ENCODE peak calls at places on chromosomes 4 and X, in ten cellular contexts. One of them, this sample, is unnamed.

GRCh38 chr4:75306496-75306895 is 207.7 kb downstream of the RCHY1 start:
- DNase-seq in left ventricle myocardium inferior: no peak
- DNase-seq in CD4-positive, CD25-positive, alpha-beta regulatory T cell: no peak
- DNase-seq in ascending aorta: no peak
- DNase-seq in A549: no peak
- DNase-seq in heart right ventricle: no peak
- DNase-seq in hepatocyte: no peak
- DNase-seq in GM23248: no peak
- DNase-seq in CD8-positive, alpha-beta memory T cell: no peak
- DNase-seq in heart left ventricle: no peak
- DNase-seq in this sample: no peak

GRCh38 chr4:87188932-87189331 is 31.5 kb downstream of the KLHL8 start:
- DNase-seq in CD8-positive, alpha-beta memory T cell: no peak
- DNase-seq in A549: no peak
- DNase-seq in heart right ventricle: no peak
- DNase-seq in left ventricle myocardium inferior: no peak
- DNase-seq in heart left ventricle: no peak
- DNase-seq in hepatocyte: no peak
- DNase-seq in CD4-positive, CD25-positive, alpha-beta regulatory T cell: no peak
- DNase-seq in GM23248: no peak
- DNase-seq in ascending aorta: no peak
- DNase-seq in this sample: no peak

GRCh38 chr4:126572264-126572663 is 1060.5 kb upstream of the INTU start:
- DNase-seq in ascending aorta: no peak
- DNase-seq in CD4-positive, CD25-positive, alpha-beta regulatory T cell: no peak
- DNase-seq in heart right ventricle: no peak
- DNase-seq in hepatocyte: no peak
- DNase-seq in CD8-positive, alpha-beta memory T cell: no peak
- DNase-seq in heart left ventricle: no peak
- DNase-seq in A549: no peak
- DNase-seq in GM23248: no peak
- DNase-seq in left ventricle myocardium inferior: no peak
- DNase-seq in this sample: no peak

GRCh38 chr4:184851200-184851541 is 25.4 kb upstream of the ACSL1 start:
- DNase-seq in heart left ventricle: no peak
- DNase-seq in CD8-positive, alpha-beta memory T cell: no peak
- DNase-seq in hepatocyte: no peak
- DNase-seq in GM23248: no peak
- DNase-seq in left ventricle myocardium inferior: no peak
- DNase-seq in CD4-positive, CD25-positive, alpha-beta regulatory T cell: peak; percentile 15
- DNase-seq in heart right ventricle: peak; percentile 9
- DNase-seq in ascending aorta: no peak
- DNase-seq in A549: no peak
- DNase-seq in this sample: no peak

GRCh38 chrX:727738-728621 is 97.4 kb downstream of the SHOX start:
- DNase-seq in ascending aorta: peak; percentile 45
- DNase-seq in left ventricle myocardium inferior: no peak
- DNase-seq in A549: peak; percentile 22
- DNase-seq in heart left ventricle: no peak
- DNase-seq in hepatocyte: peak; percentile 23
- DNase-seq in CD8-positive, alpha-beta memory T cell: no peak
- DNase-seq in CD4-positive, CD25-positive, alpha-beta regulatory T cell: no peak
- DNase-seq in GM23248: peak; percentile 4
- DNase-seq in heart right ventricle: no peak
- DNase-seq in this sample: no peak

GRCh38 chrX:105018865-105019264 is 201.6 kb downstream of the TEX13A start:
- DNase-seq in heart right ventricle: no peak
- DNase-seq in A549: no peak
- DNase-seq in heart left ventricle: no peak
- DNase-seq in GM23248: no peak
- DNase-seq in CD8-positive, alpha-beta memory T cell: no peak
- DNase-seq in hepatocyte: no peak
- DNase-seq in CD4-positive, CD25-positive, alpha-beta regulatory T cell: no peak
- DNase-seq in ascending aorta: no peak
- DNase-seq in left ventricle myocardium inferior: no peak
- DNase-seq in this sample: no peak

GRCh38 chr4:182752158-182752910 is 164.9 kb downstream of the DCTD start:
- DNase-seq in A549: no peak
- DNase-seq in left ventricle myocardium inferior: no peak
- DNase-seq in CD8-positive, alpha-beta memory T cell: no peak
- DNase-seq in ascending aorta: no peak
- DNase-seq in hepatocyte: no peak
- DNase-seq in CD4-positive, CD25-positive, alpha-beta regulatory T cell: no peak
- DNase-seq in GM23248: peak; percentile 72
- DNase-seq in heart right ventricle: no peak
- DNase-seq in heart left ventricle: no peak
- DNase-seq in this sample: no peak

GRCh38 chr4:109499513-109499912 is 60.5 kb upstream of the MCUB start:
- DNase-seq in left ventricle myocardium inferior: no peak
- DNase-seq in CD4-positive, CD25-positive, alpha-beta regulatory T cell: no peak
- DNase-seq in GM23248: peak; percentile 20
- DNase-seq in ascending aorta: no peak
- DNase-seq in heart left ventricle: no peak
- DNase-seq in A549: no peak
- DNase-seq in heart right ventricle: no peak
- DNase-seq in CD8-positive, alpha-beta memory T cell: no peak
- DNase-seq in hepatocyte: no peak
- DNase-seq in this sample: no peak

GRCh38 chr4:170198742-170199141 is 109.0 kb upstream of the AADAT start:
- DNase-seq in GM23248: peak; percentile 24
- DNase-seq in CD4-positive, CD25-positive, alpha-beta regulatory T cell: no peak
- DNase-seq in CD8-positive, alpha-beta memory T cell: no peak
- DNase-seq in left ventricle myocardium inferior: no peak
- DNase-seq in ascending aorta: no peak
- DNase-seq in A549: no peak
- DNase-seq in hepatocyte: no peak
- DNase-seq in heart left ventricle: no peak
- DNase-seq in heart right ventricle: no peak
- DNase-seq in this sample: no peak

GRCh38 chr4:81663368-81663767 is 191.7 kb upstream of the RASGEF1B start:
- DNase-seq in GM23248: no peak
- DNase-seq in A549: no peak
- DNase-seq in ascending aorta: no peak
- DNase-seq in CD8-positive, alpha-beta memory T cell: no peak
- DNase-seq in CD4-positive, CD25-positive, alpha-beta regulatory T cell: no peak
- DNase-seq in left ventricle myocardium inferior: no peak
- DNase-seq in hepatocyte: no peak
- DNase-seq in heart left ventricle: no peak
- DNase-seq in heart right ventricle: no peak
- DNase-seq in this sample: no peak

DNA sequence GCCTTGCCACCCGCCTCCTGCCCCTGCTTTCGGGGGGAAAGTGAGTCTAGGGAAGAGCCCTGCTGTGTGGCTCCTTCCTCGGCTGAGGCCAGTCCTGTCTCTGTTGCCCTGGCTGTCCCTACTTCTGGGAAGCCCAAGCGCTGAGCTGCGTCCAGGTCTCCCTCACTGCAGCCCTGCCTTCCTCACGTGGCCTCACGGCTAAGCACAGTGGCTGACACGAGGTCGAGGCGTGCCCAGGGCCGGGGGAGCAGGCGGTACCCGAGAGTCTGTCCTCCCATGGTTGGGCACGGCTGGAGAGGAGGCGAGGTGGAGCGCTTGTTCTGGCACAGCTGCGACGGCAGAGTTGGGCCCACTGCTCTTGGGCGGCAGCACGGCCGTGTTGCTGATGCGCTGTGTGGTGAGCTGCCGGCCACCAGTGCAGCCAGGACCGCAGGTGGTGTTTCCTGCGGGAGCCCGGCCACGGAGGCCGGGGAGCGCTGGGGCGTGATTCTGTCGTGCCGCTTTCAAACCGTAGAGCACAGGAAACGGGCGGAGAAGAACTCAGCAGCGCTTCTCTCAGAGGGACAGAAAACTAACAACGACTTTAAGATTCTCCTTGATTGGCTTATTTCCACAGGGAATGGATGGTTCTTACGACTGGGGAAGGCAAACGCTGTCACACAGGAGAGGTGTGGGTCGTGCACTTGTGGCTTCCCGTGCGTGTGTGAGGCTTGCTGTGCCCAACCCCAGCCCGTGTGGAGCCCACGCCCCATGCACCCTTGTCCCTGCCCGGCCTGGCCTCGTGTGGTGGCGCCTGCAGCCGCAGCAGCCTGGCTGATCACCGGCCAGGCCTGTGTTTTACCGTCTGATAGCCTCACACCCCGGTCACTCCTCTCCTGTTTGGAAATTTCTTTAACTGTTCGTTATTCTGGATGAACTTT is 21.4 kb downstream of the MAEA start:
- DNase-seq in heart left ventricle: peak; percentile 57
- DNase-seq in left ventricle myocardium inferior: no peak
- DNase-seq in heart right ventricle: no peak
- DNase-seq in GM23248: no peak
- DNase-seq in CD8-positive, alpha-beta memory T cell: no peak
- DNase-seq in CD4-positive, CD25-positive, alpha-beta regulatory T cell: peak; percentile 43
- DNase-seq in ascending aorta: no peak
- DNase-seq in A549: no peak
- DNase-seq in hepatocyte: no peak
- DNase-seq in this sample: no peak
- H3K4me1 ChIP-seq in heart left ventricle: peaks cover 35% of the 10 kb centered on the region
- H3K4me1 ChIP-seq in left ventricle myocardium inferior: peaks cover 43% of the 10 kb centered on the region
- H3K4me1 ChIP-seq in heart right ventricle: peaks cover 33% of the 10 kb centered on the region
- H3K4me1 ChIP-seq in GM23248: peaks cover 10% of the 10 kb centered on the region
- H3K4me1 ChIP-seq in CD8-positive, alpha-beta memory T cell: peaks cover 47% of the 10 kb centered on the region
- H3K4me1 ChIP-seq in CD4-positive, CD25-positive, alpha-beta regulatory T cell: peaks cover 32% of the 10 kb centered on the region
- H3K4me1 ChIP-seq in ascending aorta: peaks cover 5% of the 10 kb centered on the region
- H3K4me1 ChIP-seq in A549: no peaks in the 10 kb centered on the region
- H3K4me1 ChIP-seq in hepatocyte: peaks cover 7% of the 10 kb centered on the region
- H3K4me1 ChIP-seq in this sample: peaks cover 10% of the 10 kb centered on the region

GRCh38 chr4:2860391-2861348 is 17.0 kb downstream of the ADD1 start:
- DNase-seq in heart left ventricle: peak; percentile 72
- DNase-seq in hepatocyte: no peak
- DNase-seq in GM23248: no peak
- DNase-seq in CD8-positive, alpha-beta memory T cell: no peak
- DNase-seq in CD4-positive, CD25-positive, alpha-beta regulatory T cell: no peak
- DNase-seq in heart right ventricle: peak; percentile 71
- DNase-seq in left ventricle myocardium inferior: peak; percentile 67
- DNase-seq in A549: no peak
- DNase-seq in ascending aorta: no peak
- DNase-seq in this sample: peak; percentile 80
- H3K4me1 ChIP-seq in heart left ventricle: peaks cover 86% of the 10 kb centered on the region
- H3K4me1 ChIP-seq in hepatocyte: peaks cover 54% of the 10 kb centered on the region
- H3K4me1 ChIP-seq in GM23248: peaks cover 43% of the 10 kb centered on the region
- H3K4me1 ChIP-seq in CD8-positive, alpha-beta memory T cell: peaks cover 59% of the 10 kb centered on the region
- H3K4me1 ChIP-seq in CD4-positive, CD25-positive, alpha-beta regulatory T cell: peaks cover 65% of the 10 kb centered on the region
- H3K4me1 ChIP-seq in heart right ventricle: peaks cover 99% of the 10 kb centered on the region
- H3K4me1 ChIP-seq in left ventricle myocardium inferior: peaks cover 100% of the 10 kb centered on the region
- H3K4me1 ChIP-seq in A549: peaks cover 44% of the 10 kb centered on the region
- H3K4me1 ChIP-seq in ascending aorta: peaks cover 15% of the 10 kb centered on the region
- H3K4me1 ChIP-seq in this sample: peaks cover 22% of the 10 kb centered on the region

DNA sequence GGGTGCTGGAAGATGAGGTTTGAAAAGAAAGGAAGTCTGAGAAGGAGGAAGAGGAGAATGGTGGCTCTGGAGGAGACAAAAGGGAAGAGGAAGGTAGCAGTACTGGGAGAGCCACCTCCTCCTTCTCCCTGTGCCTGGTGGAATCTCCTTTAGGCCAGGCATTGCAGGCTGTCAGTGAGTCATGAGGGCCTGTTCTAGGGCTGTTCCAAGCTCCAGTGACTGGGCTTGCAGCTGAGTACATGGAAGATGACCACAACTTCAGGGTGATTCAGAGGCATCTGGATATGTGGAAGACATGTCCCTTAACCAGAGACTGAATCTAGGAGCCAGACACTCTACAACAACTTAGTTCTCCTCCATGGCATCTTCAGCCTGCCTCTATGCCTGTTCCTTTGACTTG is 107.8 kb downstream of the EFNB1 start:
- DNase-seq in A549: no peak
- DNase-seq in CD4-positive, CD25-positive, alpha-beta regulatory T cell: no peak
- DNase-seq in left ventricle myocardium inferior: no peak
- DNase-seq in heart left ventricle: no peak
- DNase-seq in heart right ventricle: no peak
- DNase-seq in GM23248: peak; percentile 92
- DNase-seq in hepatocyte: peak; percentile 44
- DNase-seq in ascending aorta: peak; percentile 67
- DNase-seq in CD8-positive, alpha-beta memory T cell: no peak
- DNase-seq in this sample: no peak
- H3K4me1 ChIP-seq in A549: no peaks in the 10 kb centered on the region
- H3K4me1 ChIP-seq in CD4-positive, CD25-positive, alpha-beta regulatory T cell: no peaks in the 10 kb centered on the region
- H3K4me1 ChIP-seq in left ventricle myocardium inferior: peaks cover 49% of the 10 kb centered on the region
- H3K4me1 ChIP-seq in heart left ventricle: peaks cover 27% of the 10 kb centered on the region
- H3K4me1 ChIP-seq in heart right ventricle: peaks cover 37% of the 10 kb centered on the region
- H3K4me1 ChIP-seq in GM23248: peaks cover 21% of the 10 kb centered on the region
- H3K4me1 ChIP-seq in hepatocyte: peaks cover 4% of the 10 kb centered on the region
- H3K4me1 ChIP-seq in ascending aorta: no peaks in the 10 kb centered on the region
- H3K4me1 ChIP-seq in CD8-positive, alpha-beta memory T cell: no peaks in the 10 kb centered on the region
- H3K4me1 ChIP-seq in this sample: peaks cover 24% of the 10 kb centered on the region

DNA sequence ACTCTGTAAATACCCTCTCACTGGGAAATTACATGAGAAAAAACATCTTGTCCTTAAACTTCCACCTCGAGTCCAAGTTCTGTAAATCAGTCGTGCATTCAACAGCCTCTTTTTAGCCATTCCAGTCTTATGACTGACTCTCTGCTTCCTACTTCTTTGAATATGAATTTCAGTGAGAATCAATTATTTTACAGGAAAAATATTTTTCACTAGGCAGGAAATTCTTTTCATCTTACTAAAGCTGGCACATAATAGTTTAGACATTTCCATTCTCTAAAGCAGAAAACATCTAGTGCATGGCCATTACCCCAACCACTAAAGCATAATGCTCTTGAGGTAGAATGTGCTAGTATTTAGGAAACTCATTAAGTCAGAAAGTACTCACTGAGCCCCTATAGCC is 565.7 kb upstream of the FAT1 start:
- DNase-seq in left ventricle myocardium inferior: no peak
- DNase-seq in CD4-positive, CD25-positive, alpha-beta regulatory T cell: no peak
- DNase-seq in hepatocyte: no peak
- DNase-seq in ascending aorta: no peak
- DNase-seq in GM23248: peak; percentile 8
- DNase-seq in heart right ventricle: no peak
- DNase-seq in CD8-positive, alpha-beta memory T cell: no peak
- DNase-seq in heart left ventricle: no peak
- DNase-seq in A549: no peak
- DNase-seq in this sample: no peak
- H3K4me1 ChIP-seq in left ventricle myocardium inferior: no peaks in the 10 kb centered on the region
- H3K4me1 ChIP-seq in CD4-positive, CD25-positive, alpha-beta regulatory T cell: no peaks in the 10 kb centered on the region
- H3K4me1 ChIP-seq in hepatocyte: peaks cover 10% of the 10 kb centered on the region
- H3K4me1 ChIP-seq in ascending aorta: no peaks in the 10 kb centered on the region
- H3K4me1 ChIP-seq in GM23248: peaks cover 6% of the 10 kb centered on the region
- H3K4me1 ChIP-seq in heart right ventricle: no peaks in the 10 kb centered on the region
- H3K4me1 ChIP-seq in CD8-positive, alpha-beta memory T cell: no peaks in the 10 kb centered on the region
- H3K4me1 ChIP-seq in heart left ventricle: no peaks in the 10 kb centered on the region
- H3K4me1 ChIP-seq in A549: no peaks in the 10 kb centered on the region
- H3K4me1 ChIP-seq in this sample: no peaks in the 10 kb centered on the region

GRCh38 chr4:77817304-77818076 is 1.7 kb downstream of the CNOT6L start:
- DNase-seq in heart right ventricle: no peak
- DNase-seq in GM23248: peak; percentile 53
- DNase-seq in CD8-positive, alpha-beta memory T cell: no peak
- DNase-seq in A549: no peak
- DNase-seq in CD4-positive, CD25-positive, alpha-beta regulatory T cell: no peak
- DNase-seq in left ventricle myocardium inferior: no peak
- DNase-seq in heart left ventricle: no peak
- DNase-seq in ascending aorta: no peak
- DNase-seq in hepatocyte: peak; percentile 57
- DNase-seq in this sample: no peak
- H3K4me1 ChIP-seq in heart right ventricle: peaks cover 61% of the 10 kb centered on the region
- H3K4me1 ChIP-seq in GM23248: peaks cover 19% of the 10 kb centered on the region
- H3K4me1 ChIP-seq in CD8-positive, alpha-beta memory T cell: peaks cover 60% of the 10 kb centered on the region
- H3K4me1 ChIP-seq in A549: peaks cover 16% of the 10 kb centered on the region
- H3K4me1 ChIP-seq in CD4-positive, CD25-positive, alpha-beta regulatory T cell: peaks cover 60% of the 10 kb centered on the region
- H3K4me1 ChIP-seq in left ventricle myocardium inferior: peaks cover 85% of the 10 kb centered on the region
- H3K4me1 ChIP-seq in heart left ventricle: peaks cover 46% of the 10 kb centered on the region
- H3K4me1 ChIP-seq in ascending aorta: no peaks in the 10 kb centered on the region
- H3K4me1 ChIP-seq in hepatocyte: peaks cover 16% of the 10 kb centered on the region
- H3K4me1 ChIP-seq in this sample: no peaks in the 10 kb centered on the region